ENCODE peak calls at places on chromosome 7, in six cellular contexts. R, O, A, Q, T and G are unnamed samples.

GRCh38 chr7:159112136-159113011 is 32.3 kb downstream of the VIPR2 start:
- DNase-seq in R (no peak), A (no peak), Q (no peak), O (no peak), T (no peak), G (no peak)

GRCh38 chr7:15104411-15105092 is 202.0 kb upstream of the DGKB start:
- DNase-seq in A (no peak), R (no peak), O (no peak), T (no peak), Q (no peak), G (no peak)

GRCh38 chr7:116706668-116707126 is 34.7 kb downstream of the MET start:
- DNase-seq in Q (no peak), O (no peak), T (peak; percentile 83), A (no peak), R (peak; percentile 24), G (peak; percentile 57)

GRCh38 chr7:1083729-1084657 is 3.9 kb upstream of the GPER1 start:
- DNase-seq in T (no peak), A (no peak), Q (no peak), R (no peak), O (no peak), G (no peak)

GRCh38 chr7:137209151-137209822 is 134.2 kb downstream of the PTN start:
- DNase-seq in R (no peak), Q (no peak), A (no peak), O (no peak), T (peak; percentile 64), G (no peak)

GRCh38 chr7:96949766-96950165 is 55.6 kb upstream of the DLX6 start:
- DNase-seq in Q (no peak), R (no peak), A (no peak), T (peak; percentile 94), O (no peak), G (peak; percentile 54)

GRCh38 chr7:140677496-140677895 is 4.8 kb downstream of the ADCK2 start:
- DNase-seq in A (no peak), O (no peak), R (no peak), Q (no peak), T (no peak), G (no peak)

GRCh38 chr7:78203042-78203720 is 404.6 kb downstream of the PHTF2 start:
- DNase-seq in T (no peak), Q (no peak), R (no peak), A (no peak), O (no peak), G (no peak)

GRCh38 chr7:142854505-142855400 is at the start of gene EPHB6:
- DNase-seq in T (peak; percentile 93), A (peak; percentile 87), R (peak; percentile 48), Q (peak; percentile 71), O (peak; percentile 91), G (peak; percentile 68)

GRCh38 chr7:68015565-68016532 is 1019.2 kb downstream of the TYW1 start:
- DNase-seq in T (no peak), O (no peak), Q (peak; percentile 54), R (no peak), A (no peak), G (no peak)

GRCh38 chr7:29282819-29283414 is 88.3 kb downstream of the CHN2 start:
- DNase-seq in T (no peak), A (no peak), R (no peak), Q (no peak), O (no peak), G (no peak)

GRCh38 chr7:27647489-27647888 is 15.2 kb downstream of the HIBADH start:
- DNase-seq in O (no peak), T (no peak), A (no peak), R (no peak), Q (no peak), G (no peak)

GRCh38 chr7:16554518-16555236 is 28.1 kb downstream of the LRRC72 start:
- DNase-seq in R (no peak), A (peak; percentile 63), T (no peak), Q (no peak), O (peak; percentile 26), G (no peak)

GRCh38 chr7:87528733-87529132 is 53.3 kb upstream of the ABCB4 start:
- DNase-seq in T (no peak), R (no peak), O (peak; percentile 5), A (no peak), Q (no peak), G (no peak)

GRCh38 chr7:159061674-159062212 is 82.9 kb downstream of the VIPR2 start:
- DNase-seq in T (no peak), R (no peak), Q (no peak), A (no peak), O (no peak), G (peak; percentile 60)

GRCh38 chr7:73850781-73851207 is 8.5 kb upstream of the METTL27 start:
- DNase-seq in O (no peak), Q (no peak), T (peak; percentile 98), R (no peak), A (no peak), G (peak; percentile 80)

GRCh38 chr7:150740053-150740452 is 2.8 kb downstream of the GIMAP5 start:
- DNase-seq in R (no peak), Q (no peak), A (no peak), T (no peak), O (no peak), G (no peak)

GRCh38 chr7:150567168-150567567 is at the start of gene GIMAP4:
- DNase-seq in O (no peak), R (no peak), T (no peak), A (no peak), Q (peak; percentile 15), G (no peak)

GRCh38 chr7:98733036-98733435 is 116.0 kb downstream of the NPTX2 start:
- DNase-seq in R (no peak), A (no peak), Q (no peak), O (no peak), T (peak; percentile 11), G (peak; percentile 22)

GRCh38 chr7:159099217-159099655 is 45.4 kb downstream of the VIPR2 start:
- DNase-seq in R (no peak), O (no peak), A (no peak), Q (no peak), T (no peak), G (no peak)

GRCh38 chr7:5388905-5389433 is 34.7 kb downstream of the TNRC18 start:
- DNase-seq in O (no peak), A (no peak), Q (no peak), R (no peak), T (no peak), G (no peak)

GRCh38 chr7:38448842-38449241 is 175.4 kb upstream of the TARP start:
- DNase-seq in R (no peak), Q (no peak), O (no peak), A (no peak), T (no peak), G (no peak)

GRCh38 chr7:24573008-24573553 is at the start of gene PALS2:
- DNase-seq in T (peak; percentile 88), R (peak; percentile 63), O (peak; percentile 85), A (peak; percentile 80), Q (peak; percentile 86), G (peak; percentile 83)
- H3K27me3 ChIP-seq in T (no peaks in the 10 kb centered on the region), R (no peaks in the 10 kb centered on the region), O (no peaks in the 10 kb centered on the region), A (no peaks in the 10 kb centered on the region), Q (no peaks in the 10 kb centered on the region), G (peaks cover 8% of the 10 kb centered on the region)

DNA sequence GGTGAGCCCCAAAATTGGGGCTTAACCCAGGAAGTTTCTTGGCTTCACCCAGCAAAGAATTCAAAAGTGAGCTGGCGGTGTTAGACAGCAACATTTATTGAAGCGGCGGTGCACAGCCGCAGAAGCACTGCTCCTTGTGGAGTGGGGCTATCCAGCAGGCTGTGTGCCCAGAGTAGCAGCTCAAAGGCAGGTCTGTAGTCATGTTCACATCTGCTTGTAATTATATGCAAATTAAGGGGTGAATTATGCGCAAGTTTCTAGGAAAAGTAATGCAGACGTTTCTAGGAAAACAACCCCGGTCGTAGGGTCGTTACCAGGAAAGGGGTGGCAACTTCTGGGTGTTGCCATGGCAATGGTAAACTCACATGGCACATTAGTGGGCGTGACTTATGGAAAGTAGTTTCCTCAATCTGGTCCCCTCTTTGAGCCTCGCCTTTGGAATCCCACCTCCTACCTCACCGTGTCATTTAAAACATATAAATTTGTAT is 13.7 kb upstream of the KBTBD2 start:
- DNase-seq in A (peak; percentile 44), Q (peak; percentile 46), R (no peak), O (peak; percentile 30), T (peak; percentile 83), G (peak; percentile 67)
- H3K4me3 ChIP-seq in A (no peak overlapping the region), Q (no peak overlapping the region), R (peak overlapping the region; percentile 41), O (peak overlapping the region; percentile 22), T (peak overlapping the region; percentile 77), G (peak overlapping the region; percentile 14)

GRCh38 chr7:149199234-149199990 is 4.1 kb downstream of the ZNF282 start:
- DNase-seq in O (no peak), T (no peak), Q (no peak), R (no peak), A (no peak), G (no peak)

GRCh38 chr7:149207324-149208035 is 12.1 kb downstream of the ZNF282 start:
- DNase-seq in T (no peak), R (no peak), O (no peak), Q (no peak), A (no peak), G (no peak)

GRCh38 chr7:149205690-149206381 is 10.5 kb downstream of the ZNF282 start:
- DNase-seq in A (no peak), T (no peak), O (no peak), R (no peak), Q (no peak), G (no peak)

GRCh38 chr7:149198161-149198816 is 2.9 kb downstream of the ZNF282 start:
- DNase-seq in Q (no peak), O (no peak), T (no peak), R (no peak), A (no peak), G (no peak)

GRCh38 chr7:149202831-149203231 is 7.5 kb downstream of the ZNF282 start:
- DNase-seq in T (no peak), A (no peak), R (no peak), O (no peak), Q (no peak), G (peak; percentile 31)
- H3K36me3 ChIP-seq in T (peaks cover 85% of the 10 kb centered on the region), A (peaks cover 23% of the 10 kb centered on the region), R (no peaks in the 10 kb centered on the region), O (peaks cover 50% of the 10 kb centered on the region), Q (no peaks in the 10 kb centered on the region), G (peaks cover 47% of the 10 kb centered on the region)

GRCh38 chr7:115221484-115221883 is 299.6 kb downstream of the MDFIC start:
- DNase-seq in A (no peak), T (peak; percentile 40), O (no peak), R (no peak), Q (no peak), G (no peak)

GRCh38 chr7:115223959-115224358 is 302.1 kb downstream of the MDFIC start:
- DNase-seq in Q (no peak), T (no peak), O (no peak), A (no peak), R (no peak), G (no peak)

GRCh38 chr7:115226410-115226809 is 304.5 kb downstream of the MDFIC start:
- DNase-seq in T (no peak), R (no peak), Q (no peak), A (no peak), O (no peak), G (no peak)

GRCh38 chr7:115227473-115228235 is 305.8 kb downstream of the MDFIC start:
- DNase-seq in Q (no peak), O (no peak), A (no peak), T (no peak), R (no peak), G (no peak)

GRCh38 chr7:115224923-115225322 is 303.0 kb downstream of the MDFIC start:
- DNase-seq in R (no peak), A (no peak), O (no peak), T (no peak), Q (no peak), G (no peak)
- H3K27me3 ChIP-seq in R (no peaks in the 10 kb centered on the region), A (no peaks in the 10 kb centered on the region), O (no peaks in the 10 kb centered on the region), T (no peaks in the 10 kb centered on the region), Q (no peaks in the 10 kb centered on the region), G (no peaks in the 10 kb centered on the region)